ENCODE peak calls at places on chromosomes 2 and 18, in ten cellular contexts. H is cardiac fibroblast, B is Peyer's patch, P is fibroblast of the aortic adventitia, Q is HFFc6, D is AG10803, N is breast epithelium, A is AG09319, O is HCT116, L is foreskin keratinocyte. R is an unnamed sample.

GRCh38 chr2:63843791-63844190 is 2.1 kb downstream of the UGP2 start:
- DNase-seq in O (no peak), A (no peak), N (no peak), H (no peak), Q (no peak), B (no peak), L (no peak), P (peak), D (no peak), R (no peak)

GRCh38 chr2:72128843-72129227 is 18.8 kb downstream of the CYP26B1 start:
- DNase-seq in A (no peak), L (no peak), H (no peak), D (no peak), P (no peak), Q (no peak), B (no peak), N (peak), O (no peak), R (peak)

GRCh38 chr2:65602851-65603250 is 170.5 kb upstream of the SPRED2 start:
- DNase-seq in N (no peak), Q (no peak), D (peak), P (peak), L (no peak), B (no peak), H (no peak), A (no peak), O (no peak), R (no peak)

GRCh38 chr2:19029655-19030054 is 328.8 kb downstream of the OSR1 start:
- DNase-seq in L (no peak), O (no peak), P (no peak), B (no peak), D (no peak), Q (no peak), H (peak), A (no peak), N (no peak), R (no peak)

GRCh38 chr2:34447097-34447496 is 848.0 kb upstream of the FAM98A start:
- DNase-seq in L (no peak), O (no peak), A (no peak), Q (no peak), N (no peak), B (no peak), P (no peak), D (no peak), H (no peak), R (no peak)

GRCh38 chr18:80181642-80182461 is 65.5 kb downstream of the PARD6G start:
- DNase-seq in B (no peak), H (no peak), Q (no peak), P (no peak), L (no peak), A (no peak), O (no peak), D (no peak), N (no peak), R (no peak)

GRCh38 chr2:9288233-9288632 is 81.6 kb downstream of the ASAP2 start:
- DNase-seq in B (no peak), Q (peak), L (peak), O (no peak), P (peak), A (peak), H (peak), N (no peak), D (peak), R (no peak)

GRCh38 chr2:95377216-95377530 is 25.3 kb upstream of the FAHD2A start:
- DNase-seq in P (no peak), A (no peak), N (peak), H (no peak), O (no peak), B (peak), L (no peak), Q (no peak), D (no peak), R (no peak)

GRCh38 chr2:109331864-109332848 is 203.2 kb downstream of the SH3RF3 start:
- DNase-seq in D (peak), Q (peak), O (peak), A (no peak), L (peak), P (peak), H (peak), N (peak), B (peak), R (peak)

GRCh38 chr2:20423847-20424246 is 23.0 kb upstream of the RHOB start:
- DNase-seq in Q (no peak), L (no peak), H (no peak), A (no peak), P (no peak), D (no peak), N (no peak), O (no peak), B (no peak), R (no peak)

GRCh38 chr18:28735731-28736130 is 558.8 kb upstream of the CDH2 start:
- DNase-seq in N (no peak), P (peak), L (peak), B (no peak), A (peak), D (peak), Q (peak), H (peak), O (no peak), R (no peak)

GRCh38 chr2:217994776-217995274 is 8.0 kb downstream of the TNS1 start:
- DNase-seq in D (peak), Q (peak), N (no peak), P (peak), A (no peak), O (no peak), B (no peak), H (peak), L (peak), R (no peak)

DNA sequence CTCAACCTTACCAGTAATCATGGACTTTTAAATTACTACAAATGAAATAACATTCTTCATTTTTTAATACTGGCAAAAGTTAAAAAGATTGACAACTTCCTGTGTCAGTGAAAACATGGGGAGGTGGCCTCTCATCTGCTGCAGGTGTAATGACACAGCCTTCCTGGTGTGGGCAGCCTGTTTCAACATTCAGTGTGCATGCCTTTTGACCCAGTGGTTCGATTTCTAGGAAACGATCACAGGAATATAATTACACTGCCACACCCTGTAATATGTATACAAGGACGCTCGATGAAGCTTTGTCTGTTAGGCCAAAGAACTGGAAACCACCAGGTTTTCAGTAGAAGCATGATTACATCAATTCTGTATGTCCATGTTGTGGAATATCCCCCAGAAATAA is 68.7 kb downstream of the MTHFD2 start:
- DNase-seq in A (no peak), B (peak), N (no peak), H (no peak), Q (no peak), D (no peak), L (no peak), P (no peak), O (peak), R (no peak)
- TF ChIP-seq CTCF in A (no peak), B (peak), N (peak), H (no peak), Q (no peak), D (no peak), L (peak), P (no peak), O (peak), R (peak)

DNA sequence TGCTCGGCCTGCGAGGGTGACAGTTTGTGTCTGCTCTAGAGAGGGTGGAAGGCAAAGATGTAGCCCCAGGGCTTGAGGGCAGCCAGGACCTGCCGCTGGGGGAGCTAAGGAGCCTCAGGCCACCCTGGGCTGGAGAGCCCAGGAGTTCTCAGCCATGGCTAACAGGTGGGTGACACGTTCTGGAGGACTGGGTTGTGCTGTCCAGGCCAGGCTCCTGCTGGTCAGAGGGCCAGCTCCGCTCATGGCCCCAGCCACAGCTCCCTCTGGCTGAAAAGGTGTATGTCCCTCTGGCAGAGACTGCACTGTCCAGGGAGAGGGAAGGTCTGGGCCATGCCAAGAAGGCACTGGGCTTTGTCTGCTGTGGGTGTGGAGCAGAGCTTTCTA is 19.2 kb downstream of the TMEM185B start:
- DNase-seq in H (no peak), Q (no peak), L (no peak), B (no peak), O (no peak), P (no peak), N (no peak), D (no peak), A (no peak), R (peak)
- TF ChIP-seq CTCF in H (no peak), Q (peak), L (peak), B (no peak), O (no peak), P (no peak), N (no peak), D (peak), A (no peak), R (no peak)

GRCh38 chr2:53575606-53576360 is 191.8 kb upstream of the CHAC2 start:
- DNase-seq in B (no peak), D (no peak), P (peak), O (no peak), L (no peak), Q (no peak), A (no peak), N (no peak), H (peak), R (no peak)

GRCh38 chr2:53568463-53568862 is 199.1 kb upstream of the CHAC2 start:
- DNase-seq in L (no peak), A (no peak), N (no peak), H (peak), B (no peak), O (no peak), Q (peak), D (peak), P (peak), R (no peak)

GRCh38 chr2:53567073-53567472 is 200.5 kb upstream of the CHAC2 start:
- DNase-seq in N (no peak), A (no peak), L (no peak), O (no peak), P (no peak), B (no peak), H (no peak), Q (no peak), D (no peak), R (no peak)

GRCh38 chr2:53572696-53573095 is 194.9 kb upstream of the CHAC2 start:
- DNase-seq in P (no peak), N (no peak), Q (no peak), H (no peak), A (no peak), D (no peak), O (no peak), B (no peak), L (no peak), R (no peak)

GRCh38 chr2:53569957-53570727 is 197.5 kb upstream of the CHAC2 start:
- DNase-seq in L (no peak), O (no peak), B (no peak), D (no peak), Q (no peak), N (no peak), A (no peak), P (no peak), H (no peak), R (no peak)
- TF ChIP-seq CTCF in L (no peak), O (peak), B (no peak), D (no peak), Q (no peak), N (no peak), A (no peak), P (no peak), H (no peak), R (no peak)

DNA sequence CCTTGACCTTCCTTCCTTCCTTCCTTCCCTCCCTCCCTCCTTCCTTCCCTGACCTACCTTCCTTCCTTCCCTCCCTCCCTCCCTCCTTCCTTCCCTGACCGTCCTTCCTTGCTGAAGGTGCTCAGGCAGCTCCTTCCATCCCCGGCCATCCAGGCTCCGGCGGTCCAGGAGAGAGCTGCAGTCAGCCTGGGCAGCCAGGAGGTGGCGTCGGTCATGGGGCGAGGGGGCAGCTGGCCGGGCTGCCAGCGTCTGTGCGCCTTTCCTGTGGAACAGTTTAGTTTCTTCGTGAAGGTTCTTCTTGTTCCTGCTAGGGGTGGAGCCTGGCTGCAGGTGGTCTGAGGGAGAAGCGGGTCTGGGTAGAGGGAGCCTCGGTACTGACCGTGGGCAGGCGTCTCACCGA is 15.7 kb downstream of the GPR35 start:
- DNase-seq in D (peak), H (peak), P (peak), A (no peak), Q (no peak), O (peak), L (no peak), N (no peak), B (peak), R (peak)
- TF ChIP-seq CTCF in D (peak), H (peak), P (peak), A (peak), Q (peak), O (peak), L (peak), N (no peak), B (peak), R (peak)

GRCh38 chr2:128313076-128313836 is 5.4 kb downstream of the HS6ST1 start:
- DNase-seq in B (no peak), N (peak), H (peak), Q (peak), L (no peak), A (no peak), P (peak), D (peak), O (peak), R (no peak)
- TF ChIP-seq CTCF in B (no peak), N (peak), H (peak), Q (peak), L (peak), A (peak), P (peak), D (peak), O (peak), R (no peak)

GRCh38 chr2:137981112-137981679 is 16.9 kb downstream of the HNMT start:
- DNase-seq in O (no peak), D (no peak), H (no peak), B (no peak), A (no peak), Q (no peak), P (no peak), L (no peak), N (no peak), R (no peak)
- TF ChIP-seq CTCF in O (no peak), D (no peak), H (no peak), B (no peak), A (no peak), Q (no peak), P (no peak), L (no peak), N (no peak), R (no peak)

R was measured in osteocyte.